ENCODE peak calls at places on chromosomes 2 and 18, in nine cellular contexts. Q is HT-29; W is activated CD8-positive, alpha-beta memory T cell treated with anti-CD3 and anti-CD28 coated beads for 1 hour; J is activated naive CD8-positive, alpha-beta T cell treated with anti-CD3 and anti-CD28 coated beads, Interleukin-2, amount 50 U/mL, for 24 hours; N is iPS DF 19.7; B is A172; A is SK-N-SH; L is activated CD4-positive, alpha-beta memory T cell treated with anti-CD3 and anti-CD28 coated beads, Interleukin-2, amount 10 ng/mL, durations not matched to agents 7 days and 5 days; M is osteocyte. G is an unnamed sample.
A peak's percentile ranks its signal among the peaks of the same experiment; 100 is the strongest.

GRCh38 chr2:234536218-234536989 is 39.5 kb upstream of the ARL4C start:
- DNase-seq in Q (no peak), W (no peak), J (no peak), N (no peak), B (no peak), A (peak; percentile 69), L (no peak), M (no peak), G (no peak)

GRCh38 chr2:233793465-233794127 is 15.5 kb downstream of the MROH2A start:
- DNase-seq in Q (no peak), W (no peak), J (no peak), N (no peak), B (no peak), A (no peak), L (peak; percentile 14), M (peak; percentile 75), G (peak; percentile 11)

GRCh38 chr2:119230630-119231185 is 7.1 kb downstream of the STEAP3 start:
- DNase-seq in Q (no peak), W (no peak), J (no peak), N (no peak), B (peak; percentile 71), A (no peak), L (no peak), M (no peak), G (no peak)

GRCh38 chr18:59123588-59124369 is 15.9 kb upstream of the SEC11C start:
- DNase-seq in Q (no peak), W (no peak), J (no peak), N (no peak), B (peak; percentile 85), A (no peak), L (peak; percentile 30), M (no peak), G (no peak)

GRCh38 chr2:110716959-110717645 is 15.3 kb upstream of the ACOXL start:
- DNase-seq in Q (no peak), W (no peak), J (no peak), N (no peak), B (no peak), A (no peak), L (no peak), M (no peak), G (no peak)

GRCh38 chr2:47065771-47066380 is 89.2 kb downstream of the STPG4 start:
- DNase-seq in Q (peak; percentile 82), W (no peak), J (no peak), N (no peak), B (peak; percentile 100), A (peak; percentile 49), L (no peak), M (no peak), G (peak; percentile 73)

GRCh38 chr2:241636182-241636982 is 576 bp downstream of the THAP4 start:
- DNase-seq in Q (peak; percentile 67), W (no peak), J (peak; percentile 53), N (no peak), B (no peak), A (peak; percentile 79), L (peak; percentile 51), M (no peak), G (peak; percentile 63)

GRCh38 chr2:224838335-224838734 is 122.2 kb upstream of the CCDC195 start:
- DNase-seq in Q (no peak), W (no peak), J (no peak), N (no peak), B (no peak), A (no peak), L (no peak), M (no peak), G (no peak)

GRCh38 chr2:200741468-200742202 is 70.1 kb upstream of the BZW1 start:
- DNase-seq in Q (peak; percentile 66), W (no peak), J (no peak), N (no peak), B (no peak), A (no peak), L (no peak), M (no peak), G (no peak)

GRCh38 chr2:54572636-54573531 is 116.8 kb downstream of the SPTBN1 start:
- DNase-seq in Q (no peak), W (no peak), J (peak; percentile 52), N (no peak), B (peak; percentile 84), A (no peak), L (peak; percentile 67), M (no peak), G (peak; percentile 80)

GRCh38 chr2:38776531-38776930 is 1.5 kb upstream of the GEMIN6 start:
- DNase-seq in Q (no peak), W (no peak), J (no peak), N (no peak), B (no peak), A (no peak), L (no peak), M (no peak), G (no peak)

GRCh38 chr2:57330447-57330846 is 716.2 kb upstream of the VRK2 start:
- DNase-seq in Q (no peak), W (no peak), J (no peak), N (no peak), B (peak; percentile 57), A (no peak), L (no peak), M (no peak), G (no peak)

GRCh38 chr18:44693030-44693784 is 12.5 kb downstream of the SETBP1 start:
- DNase-seq in Q (no peak), W (no peak), J (no peak), N (no peak), B (no peak), A (no peak), L (no peak), M (no peak), G (no peak)

GRCh38 chr2:8409461-8410260 is 272.2 kb upstream of the ID2 start:
- DNase-seq in Q (peak; percentile 46), W (no peak), J (no peak), N (no peak), B (peak; percentile 18), A (no peak), L (no peak), M (no peak), G (no peak)

GRCh38 chr2:130913891-130914290 is 77.2 kb downstream of the ARHGEF4 start:
- DNase-seq in Q (no peak), W (no peak), J (no peak), N (no peak), B (no peak), A (no peak), L (no peak), M (no peak), G (no peak)

GRCh38 chr2:49004046-49004626 is 150.2 kb downstream of the FSHR start:
- DNase-seq in Q (no peak), W (no peak), J (no peak), N (no peak), B (no peak), A (no peak), L (no peak), M (no peak), G (peak; percentile 1)

GRCh38 chr2:231397011-231397927 is 1.8 kb downstream of the B3GNT7 start:
- DNase-seq in Q (peak; percentile 37), W (no peak), J (no peak), N (no peak), B (no peak), A (no peak), L (peak; percentile 20), M (no peak), G (peak; percentile 87)

GRCh38 chr2:52558265-52558664 is 1209.3 kb upstream of the CHAC2 start:
- DNase-seq in Q (no peak), W (no peak), J (no peak), N (no peak), B (no peak), A (no peak), L (no peak), M (no peak), G (no peak)

GRCh38 chr2:54456526-54457325 is 599 bp downstream of the SPTBN1 start:
- DNase-seq in Q (peak; percentile 18), W (no peak), J (peak; percentile 9), N (no peak), B (peak; percentile 44), A (peak; percentile 84), L (no peak), M (peak; percentile 88), G (no peak)

GRCh38 chr18:22871809-22872525 is 61.2 kb upstream of the RBBP8 start:
- DNase-seq in Q (peak; percentile 41), W (no peak), J (no peak), N (no peak), B (peak; percentile 62), A (peak; percentile 34), L (no peak), M (no peak), G (peak; percentile 25)

GRCh38 chr18:35430721-35431441 is 53.7 kb upstream of the ZNF396 start:
- DNase-seq in Q (no peak), W (no peak), J (no peak), N (no peak), B (no peak), A (no peak), L (no peak), M (no peak), G (no peak)

GRCh38 chr2:64998658-64999061 is 9.5 kb downstream of the SLC1A4 start:
- DNase-seq in Q (no peak), W (no peak), J (no peak), N (no peak), B (no peak), A (no peak), L (no peak), M (no peak), G (no peak)

GRCh38 chr2:128325665-128326181 is 7.1 kb upstream of the HS6ST1 start:
- DNase-seq in Q (no peak), W (no peak), J (no peak), N (no peak), B (no peak), A (peak; percentile 49), L (peak; percentile 12), M (peak; percentile 82), G (no peak)

GRCh38 chr2:98188351-98189046 is 101.5 kb downstream of the VWA3B start:
- DNase-seq in Q (no peak), W (no peak), J (no peak), N (no peak), B (peak; percentile 7), A (no peak), L (no peak), M (no peak), G (no peak)

GRCh38 chr2:240585101-240585500 is 1.4 kb upstream of the CAPN10 start:
- DNase-seq in Q (no peak), W (no peak), J (no peak), N (no peak), B (no peak), A (no peak), L (no peak), M (no peak), G (no peak)

G was measured in small intestine.